ENCODE peak calls at places on chromosomes 3 and 15, in five cellular contexts. One of them, this sample, is unnamed.

GRCh38 chr15:91852741-91853500 is 587 bp upstream of the SLCO3A1 start:
- DNase-seq in psoas muscle: peak; percentile 90
- DNase-seq in SJSA1: peak; percentile 55
- DNase-seq in HFFc6: peak; percentile 24
- DNase-seq in stimulated activated CD8-positive, alpha-beta memory T cell treated with anti-CD3 and anti-CD28 coated beads, Interleukin-15, amount 100 ng/mL, for 24 hours: peak; percentile 58
- DNase-seq in this sample: peak; percentile 52

GRCh38 chr15:25875551-25875950 is 12.4 kb upstream of the ATP10A start:
- DNase-seq in SJSA1: no peak
- DNase-seq in HFFc6: no peak
- DNase-seq in psoas muscle: no peak
- DNase-seq in stimulated activated CD8-positive, alpha-beta memory T cell treated with anti-CD3 and anti-CD28 coated beads, Interleukin-15, amount 100 ng/mL, for 24 hours: no peak
- DNase-seq in this sample: no peak

GRCh38 chr15:98754283-98755022 is 106.1 kb downstream of the IGF1R start:
- DNase-seq in psoas muscle: no peak
- DNase-seq in stimulated activated CD8-positive, alpha-beta memory T cell treated with anti-CD3 and anti-CD28 coated beads, Interleukin-15, amount 100 ng/mL, for 24 hours: no peak
- DNase-seq in SJSA1: no peak
- DNase-seq in HFFc6: no peak
- DNase-seq in this sample: no peak

GRCh38 chr3:161177996-161178395 is 43.1 kb upstream of the NMD3 start:
- DNase-seq in HFFc6: no peak
- DNase-seq in SJSA1: no peak
- DNase-seq in stimulated activated CD8-positive, alpha-beta memory T cell treated with anti-CD3 and anti-CD28 coated beads, Interleukin-15, amount 100 ng/mL, for 24 hours: no peak
- DNase-seq in psoas muscle: no peak
- DNase-seq in this sample: no peak

GRCh38 chr3:175149675-175150074 is 290.5 kb downstream of the NAALADL2 start:
- DNase-seq in psoas muscle: no peak
- DNase-seq in stimulated activated CD8-positive, alpha-beta memory T cell treated with anti-CD3 and anti-CD28 coated beads, Interleukin-15, amount 100 ng/mL, for 24 hours: no peak
- DNase-seq in HFFc6: no peak
- DNase-seq in SJSA1: no peak
- DNase-seq in this sample: no peak

GRCh38 chr15:41115652-41116115 is 396 bp downstream of the INO80 start:
- DNase-seq in HFFc6: peak; percentile 1
- DNase-seq in SJSA1: peak; percentile 47
- DNase-seq in psoas muscle: peak; percentile 88
- DNase-seq in stimulated activated CD8-positive, alpha-beta memory T cell treated with anti-CD3 and anti-CD28 coated beads, Interleukin-15, amount 100 ng/mL, for 24 hours: peak; percentile 46
- DNase-seq in this sample: peak; percentile 51

GRCh38 chr3:124951511-124952390 is 17.2 kb upstream of the MUC13 start:
- DNase-seq in SJSA1: no peak
- DNase-seq in stimulated activated CD8-positive, alpha-beta memory T cell treated with anti-CD3 and anti-CD28 coated beads, Interleukin-15, amount 100 ng/mL, for 24 hours: no peak
- DNase-seq in HFFc6: peak; percentile 21
- DNase-seq in psoas muscle: no peak
- DNase-seq in this sample: no peak

GRCh38 chr3:131083190-131083863 is 56.6 kb downstream of the NEK11 start:
- DNase-seq in HFFc6: no peak
- DNase-seq in psoas muscle: peak; percentile 69
- DNase-seq in stimulated activated CD8-positive, alpha-beta memory T cell treated with anti-CD3 and anti-CD28 coated beads, Interleukin-15, amount 100 ng/mL, for 24 hours: no peak
- DNase-seq in SJSA1: peak; percentile 49
- DNase-seq in this sample: no peak

GRCh38 chr3:61725851-61726333 is 164.5 kb downstream of the PTPRG start:
- DNase-seq in psoas muscle: no peak
- DNase-seq in HFFc6: peak; percentile 9
- DNase-seq in SJSA1: no peak
- DNase-seq in stimulated activated CD8-positive, alpha-beta memory T cell treated with anti-CD3 and anti-CD28 coated beads, Interleukin-15, amount 100 ng/mL, for 24 hours: no peak
- DNase-seq in this sample: no peak

GRCh38 chr15:60982249-60982932 is 246.7 kb downstream of the RORA start:
- DNase-seq in psoas muscle: no peak
- DNase-seq in HFFc6: peak; percentile 29
- DNase-seq in stimulated activated CD8-positive, alpha-beta memory T cell treated with anti-CD3 and anti-CD28 coated beads, Interleukin-15, amount 100 ng/mL, for 24 hours: no peak
- DNase-seq in SJSA1: no peak
- DNase-seq in this sample: no peak